ENCODE peak calls at places on chromosomes 3 and 15, in ten cellular contexts. V, Q, D, M, L, O, F, X, J and B are unnamed samples.
A peak's percentile ranks its signal among the peaks of the same experiment; 100 is the strongest.

GRCh38 chr15:96448923-96449322 is 118.4 kb downstream of the NR2F2 start:
- DNase-seq in X (no peak), J (no peak), D (no peak), L (no peak), V (no peak), Q (no peak), O (no peak), F (no peak), M (no peak), B (no peak)

GRCh38 chr15:39250460-39251186 is 330.3 kb upstream of the THBS1 start:
- DNase-seq in J (no peak), O (no peak), M (no peak), D (no peak), L (no peak), X (no peak), Q (no peak), V (no peak), F (no peak), B (no peak)

GRCh38 chr3:128222771-128223386 is 69.6 kb downstream of the EEFSEC start:
- DNase-seq in J (no peak), O (no peak), L (no peak), M (no peak), Q (no peak), X (no peak), D (peak; percentile 7), F (no peak), V (no peak), B (no peak)

GRCh38 chr3:71536376-71536965 is 47.1 kb downstream of the FOXP1 start:
- DNase-seq in M (no peak), Q (no peak), F (no peak), L (peak; percentile 85), D (peak; percentile 83), J (no peak), V (no peak), O (no peak), X (no peak), B (no peak)

GRCh38 chr3:50674349-50675178 is at the start of gene DOCK3:
- DNase-seq in O (peak; percentile 46), Q (peak; percentile 42), V (peak; percentile 43), M (peak; percentile 73), F (no peak), D (peak; percentile 86), X (peak; percentile 23), J (peak; percentile 57), L (peak; percentile 29), B (peak; percentile 68)

GRCh38 chr15:32028921-32029320 is 1.4 kb upstream of the CHRNA7 start:
- DNase-seq in L (no peak), D (no peak), V (no peak), O (peak; percentile 99), J (no peak), F (no peak), X (no peak), M (no peak), Q (no peak), B (no peak)

GRCh38 chr3:31014317-31015040 is 120.0 kb upstream of the GADL1 start:
- DNase-seq in V (no peak), D (peak; percentile 78), L (peak; percentile 22), Q (no peak), O (no peak), J (no peak), M (no peak), F (no peak), X (no peak), B (no peak)

GRCh38 chr3:112086857-112087524 is 802 bp downstream of the C3orf52 start:
- DNase-seq in J (no peak), Q (no peak), O (no peak), M (no peak), L (no peak), V (no peak), D (peak; percentile 75), F (peak; percentile 16), X (no peak), B (no peak)

GRCh38 chr3:66527253-66527652 is 26.4 kb upstream of the LRIG1 start:
- DNase-seq in Q (no peak), M (no peak), L (no peak), X (no peak), O (peak; percentile 57), V (no peak), F (no peak), D (no peak), J (no peak), B (no peak)

GRCh38 chr3:49386056-49386756 is 25.6 kb downstream of the RHOA start:
- DNase-seq in F (no peak), X (no peak), J (no peak), D (no peak), L (no peak), M (no peak), V (no peak), O (no peak), Q (peak; percentile 12), B (no peak)

GRCh38 chr3:9898467-9899229 is 4.0 kb upstream of the IL17RE start:
- DNase-seq in V (no peak), X (no peak), J (peak; percentile 43), D (no peak), M (no peak), L (no peak), Q (no peak), F (no peak), O (no peak), B (no peak)

GRCh38 chr15:29925227-29926082 is 103.2 kb upstream of the TJP1 start:
- DNase-seq in F (no peak), O (peak; percentile 68), V (no peak), Q (no peak), X (peak; percentile 85), L (peak; percentile 83), M (no peak), D (peak; percentile 80), J (peak; percentile 60), B (peak; percentile 40)

GRCh38 chr15:64447536-64448315 is 12.7 kb upstream of the ZNF609 start:
- DNase-seq in L (no peak), Q (peak; percentile 17), J (no peak), M (no peak), V (no peak), O (no peak), F (no peak), X (no peak), D (no peak), B (no peak)

GRCh38 chr3:159872374-159873109 is 116.1 kb upstream of the IL12A start:
- DNase-seq in O (no peak), X (no peak), J (peak; percentile 38), L (peak; percentile 92), F (peak; percentile 77), Q (no peak), D (peak; percentile 92), V (no peak), M (no peak), B (no peak)

GRCh38 chr3:177459397-177459796 is 262.1 kb upstream of the TBL1XR1 start:
- DNase-seq in O (no peak), V (no peak), Q (no peak), F (no peak), D (peak; percentile 68), L (peak; percentile 87), X (peak; percentile 13), M (no peak), J (no peak), B (no peak)

GRCh38 chr3:49568965-49569364 is 14.7 kb downstream of the BSN start:
- DNase-seq in L (no peak), O (no peak), J (no peak), D (no peak), M (no peak), X (no peak), Q (no peak), F (no peak), V (no peak), B (no peak)

GRCh38 chr15:89167267-89168176 is 53.9 kb downstream of the RLBP1 start:
- DNase-seq in Q (no peak), J (peak; percentile 61), V (peak; percentile 42), L (peak; percentile 79), O (no peak), M (no peak), D (peak; percentile 83), X (no peak), F (no peak), B (no peak)

GRCh38 chr3:24748472-24748871 is 253.8 kb upstream of the THRB start:
- DNase-seq in V (no peak), D (no peak), X (no peak), O (no peak), J (no peak), Q (no peak), L (no peak), M (no peak), F (no peak), B (no peak)

GRCh38 chr3:129620828-129621605 is 14.5 kb upstream of the PLXND1 start:
- DNase-seq in Q (no peak), M (no peak), D (no peak), J (no peak), X (no peak), L (no peak), V (no peak), F (no peak), O (no peak), B (no peak)